ENCODE peak calls at places on chromosomes 13 and 19, in seven cellular contexts. K, O, A, M, R, S and I are unnamed samples.

GRCh38 chr19:9947441-9947840 is 11.1 kb upstream of the OLFM2 start:
- DNase-seq in A (no peak), R (no peak), M (no peak), O (no peak), K (no peak), S (no peak), I (no peak)

GRCh38 chr19:35209646-35210045 is 18.9 kb downstream of the FAM187B start:
- DNase-seq in S (no peak), M (no peak), K (no peak), R (no peak), O (no peak), A (no peak), I (no peak)

GRCh38 chr19:17020823-17021222 is 5.8 kb downstream of the CPAMD8 start:
- DNase-seq in A (peak; percentile 13), S (peak; percentile 15), M (no peak), O (no peak), K (no peak), R (peak; percentile 38), I (no peak)

GRCh38 chr13:110408286-110408685 is 101.2 kb downstream of the COL4A2 start:
- DNase-seq in K (no peak), S (no peak), O (peak; percentile 16), M (no peak), A (no peak), R (no peak), I (no peak)

GRCh38 chr19:1068111-1069001 is 1.4 kb downstream of the ARHGAP45 start:
- DNase-seq in O (no peak), S (no peak), R (no peak), K (no peak), M (peak; percentile 48), A (no peak), I (no peak)

GRCh38 chr13:25097426-25097825 is 1.5 kb downstream of the PABPC3 start:
- DNase-seq in S (no peak), R (no peak), K (no peak), A (no peak), O (no peak), M (no peak), I (no peak)

GRCh38 chr19:10625003-10625761 is at the start of gene SLC44A2:
- DNase-seq in O (peak; percentile 80), R (no peak), A (peak; percentile 41), M (peak; percentile 61), S (peak; percentile 38), K (peak; percentile 81), I (peak; percentile 82)

GRCh38 chr13:24178847-24179845 is 18.6 kb downstream of the SPATA13 start:
- DNase-seq in A (peak; percentile 63), S (no peak), O (no peak), R (no peak), K (no peak), M (no peak), I (no peak)

GRCh38 chr19:12783226-12783848 is 7.9 kb upstream of the JUNB start:
- DNase-seq in R (peak; percentile 47), O (no peak), M (no peak), A (no peak), S (no peak), K (no peak), I (no peak)

GRCh38 chr13:25046274-25046984 is 49.5 kb upstream of the PABPC3 start:
- DNase-seq in K (no peak), A (no peak), O (no peak), M (no peak), R (no peak), S (no peak), I (no peak)

GRCh38 chr13:39900106-39900750 is 244.8 kb downstream of the COG6 start:
- DNase-seq in M (no peak), R (no peak), K (no peak), O (no peak), A (peak; percentile 93), S (no peak), I (no peak)

GRCh38 chr19:49140951-49141350 is 14.2 kb downstream of the HRC start:
- DNase-seq in R (no peak), S (no peak), O (no peak), A (no peak), K (no peak), M (no peak), I (no peak)

GRCh38 chr13:64925284-64925683 is 2304.9 kb downstream of the PCDH9 start:
- DNase-seq in A (no peak), M (no peak), K (no peak), S (no peak), R (no peak), O (no peak), I (no peak)

GRCh38 chr19:18317998-18318800 is 4.7 kb downstream of the LSM4 start:
- DNase-seq in A (peak; percentile 71), M (no peak), R (no peak), S (no peak), K (no peak), O (no peak), I (no peak)

GRCh38 chr13:29847501-29847983 is 2.9 kb downstream of the UBL3 start:
- DNase-seq in K (no peak), M (peak; percentile 14), S (no peak), O (no peak), A (peak; percentile 65), R (peak; percentile 26), I (no peak)

GRCh38 chr13:93824286-93824685 is 597.7 kb downstream of the GPC6 start:
- DNase-seq in S (no peak), K (no peak), O (no peak), M (no peak), A (no peak), R (no peak), I (no peak)

GRCh38 chr13:99086869-99087129 is 108.9 kb upstream of the DOCK9 start:
- DNase-seq in A (peak; percentile 41), S (no peak), O (no peak), K (no peak), R (no peak), M (peak; percentile 9), I (no peak)

GRCh38 chr13:79989251-79989661 is 351.7 kb downstream of the SPRY2 start:
- DNase-seq in K (no peak), M (no peak), R (peak; percentile 21), A (no peak), O (no peak), S (no peak), I (no peak)

GRCh38 chr13:50916701-50917184 is 7.2 kb downstream of the RNASEH2B start:
- DNase-seq in M (no peak), A (peak; percentile 13), S (no peak), R (no peak), K (no peak), O (no peak), I (peak; percentile 11)

GRCh38 chr19:10820173-10820572 is 15.8 kb downstream of the TMED1 start:
- DNase-seq in K (no peak), O (no peak), R (no peak), M (no peak), A (no peak), S (no peak), I (no peak)

GRCh38 chr19:18743281-18743825 is 47.8 kb downstream of the COMP start:
- DNase-seq in O (no peak), K (peak; percentile 74), M (no peak), A (peak; percentile 10), S (no peak), R (no peak), I (no peak)

GRCh38 chr13:90706631-90707030 is 640.9 kb upstream of the MIR17HG start:
- DNase-seq in A (no peak), M (no peak), R (no peak), K (no peak), O (no peak), S (no peak), I (no peak)
- H3K4me1 ChIP-seq in A (no peaks in the 10 kb centered on the region), M (no peaks in the 10 kb centered on the region), R (no peaks in the 10 kb centered on the region), K (no peaks in the 10 kb centered on the region), O (no peaks in the 10 kb centered on the region), S (no peaks in the 10 kb centered on the region), I (no peaks in the 10 kb centered on the region)

GRCh38 chr19:58002384-58003152 is at the start of gene ZNF606:
- DNase-seq in O (peak; percentile 77), M (peak; percentile 64), A (peak; percentile 89), R (peak; percentile 95), S (no peak), K (peak; percentile 86), I (peak; percentile 69)
- H3K9me3 ChIP-seq in O (peaks cover 76% of the 10 kb centered on the region), M (no peaks in the 10 kb centered on the region), A (peaks cover 5% of the 10 kb centered on the region), R (peaks cover 95% of the 10 kb centered on the region), S (no peaks in the 10 kb centered on the region), K (no peaks in the 10 kb centered on the region), I (peaks cover 5% of the 10 kb centered on the region)

DNA sequence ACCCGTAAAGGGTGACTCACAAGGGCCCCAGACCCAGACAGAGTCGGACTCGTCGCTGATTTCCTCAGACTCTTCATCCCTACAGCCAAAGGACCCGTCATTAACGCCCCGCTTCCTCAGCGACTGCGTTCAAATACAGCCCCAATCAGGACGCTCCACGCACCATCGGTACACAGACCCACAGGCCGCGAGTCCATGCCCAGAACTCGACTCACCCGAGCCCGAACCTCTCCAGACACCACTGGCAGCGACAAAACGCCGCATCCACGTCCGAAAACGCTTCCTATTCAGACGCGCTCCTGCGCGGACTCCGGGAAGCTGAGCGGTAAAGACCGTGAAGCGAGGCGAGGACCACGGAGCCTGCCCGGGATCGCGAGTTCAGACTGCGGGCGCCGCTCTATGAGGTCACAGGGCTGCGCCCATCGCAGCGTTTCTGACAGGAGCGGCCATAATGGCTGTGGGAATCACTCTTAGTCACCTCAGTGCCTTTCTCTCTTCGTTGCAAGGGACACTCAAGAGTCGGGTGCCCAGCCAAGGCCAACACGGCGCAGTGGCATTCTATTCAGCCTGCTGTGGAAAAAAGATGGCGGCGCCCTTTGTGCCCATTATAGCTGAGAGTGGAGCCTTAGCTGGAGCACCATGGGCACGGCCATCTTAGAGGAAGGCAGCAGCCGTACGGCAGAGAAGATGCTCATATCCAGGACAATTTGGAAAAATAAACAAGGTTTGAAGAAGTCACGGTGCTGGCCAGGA is at the start of gene ZNF614:
- DNase-seq in S (peak; percentile 54), A (peak; percentile 92), K (peak; percentile 87), R (peak; percentile 90), M (peak; percentile 73), O (peak; percentile 71), I (peak; percentile 80)
- TF ChIP-seq POLR2A in S (no peak), A (peak; percentile 86), K (peak; percentile 14), R (peak; percentile 62), M (peak; percentile 10), O (peak; percentile 25), I (peak; percentile 41)

DNA sequence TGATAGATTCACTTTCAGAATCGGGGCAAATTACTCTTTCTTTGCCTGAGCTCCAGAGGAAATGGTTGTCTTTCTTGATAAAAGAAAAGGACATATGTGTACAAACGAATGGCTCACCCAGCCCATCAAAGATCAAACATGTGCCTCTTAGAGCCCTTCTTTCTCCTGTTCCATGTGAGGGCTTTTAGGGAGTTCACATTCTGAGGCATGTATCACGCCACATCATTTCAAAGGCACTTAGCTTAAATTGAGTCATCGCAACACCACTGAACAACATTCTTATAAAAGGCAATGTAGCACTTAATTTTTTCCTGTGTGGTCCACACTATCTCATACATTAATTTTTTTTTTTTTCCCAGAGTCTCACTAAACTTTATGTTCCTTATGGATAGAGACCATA is 521.0 kb downstream of the SUCLA2 start:
- DNase-seq in S (no peak), O (no peak), K (no peak), A (no peak), R (no peak), M (no peak), I (no peak)
- H3K4me1 ChIP-seq in S (no peaks in the 10 kb centered on the region), O (no peaks in the 10 kb centered on the region), K (no peaks in the 10 kb centered on the region), A (no peaks in the 10 kb centered on the region), R (no peaks in the 10 kb centered on the region), M (no peaks in the 10 kb centered on the region), I (no peaks in the 10 kb centered on the region)

DNA sequence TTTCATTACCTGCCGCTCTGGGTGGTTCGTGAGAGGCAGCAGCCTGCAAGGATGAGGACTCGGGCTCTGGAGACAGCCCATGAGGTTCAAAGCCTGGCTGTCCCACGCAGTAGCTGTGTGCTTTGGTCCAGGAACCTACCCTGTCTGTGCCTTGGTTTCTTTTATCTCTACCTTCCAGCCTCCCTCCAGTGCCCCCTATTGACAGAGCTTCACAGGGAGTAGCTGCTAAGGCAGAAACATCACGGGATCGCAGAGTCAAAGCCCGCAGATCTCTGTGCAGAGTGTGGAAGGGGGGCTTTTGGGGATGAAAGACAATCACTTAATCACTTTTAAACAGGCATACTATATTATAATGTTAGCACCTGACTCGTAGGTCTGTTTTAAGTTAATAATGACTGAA is 16.2 kb downstream of the ZNF71 start:
- DNase-seq in M (no peak), A (no peak), S (no peak), K (no peak), O (no peak), R (no peak), I (no peak)
- H3K9me3 ChIP-seq in M (no peaks in the 10 kb centered on the region), A (no peaks in the 10 kb centered on the region), S (peaks cover 9% of the 10 kb centered on the region), K (no peaks in the 10 kb centered on the region), O (peaks cover 84% of the 10 kb centered on the region), R (peaks cover 94% of the 10 kb centered on the region), I (peaks cover 11% of the 10 kb centered on the region)